ENCODE peak calls at places on chromosome 14, in eight cellular contexts. D, B, L, S, F, X, K and W are unnamed samples.

GRCh38 chr14:88203289-88203688 is 119.8 kb downstream of the KCNK10 start:
- DNase-seq in F (no peak), K (no peak), X (no peak), B (no peak), D (no peak), S (no peak), L (no peak), W (no peak)

GRCh38 chr14:95225251-95225887 is 68.0 kb upstream of the DICER1 start:
- DNase-seq in S (no peak), X (no peak), F (no peak), L (no peak), K (no peak), D (peak; percentile 26), B (no peak), W (no peak)

GRCh38 chr14:50678163-50678562 is 10.1 kb upstream of the SAV1 start:
- DNase-seq in K (no peak), B (no peak), F (no peak), S (no peak), X (no peak), L (no peak), D (no peak), W (no peak)

GRCh38 chr14:99527026-99527425 is 45.8 kb downstream of the CCNK start:
- DNase-seq in F (no peak), B (no peak), L (no peak), X (no peak), K (no peak), D (no peak), S (no peak), W (no peak)

GRCh38 chr14:20697273-20698017 is 8.9 kb downstream of the ANG start:
- DNase-seq in F (peak; percentile 77), B (peak; percentile 59), K (peak; percentile 62), L (peak; percentile 55), X (peak; percentile 73), S (peak; percentile 82), D (no peak), W (no peak)

GRCh38 chr14:49381778-49382177 is 204.4 kb downstream of the RPS29 start:
- DNase-seq in S (no peak), F (no peak), B (no peak), K (no peak), L (no peak), D (no peak), X (no peak), W (no peak)

GRCh38 chr14:61201171-61201570 is 80.0 kb downstream of the TMEM30B start:
- DNase-seq in L (no peak), X (no peak), F (no peak), K (no peak), D (no peak), S (no peak), B (no peak), W (no peak)

GRCh38 chr14:81437226-81437625 is 37.1 kb upstream of the STON2 start:
- DNase-seq in S (no peak), D (no peak), X (no peak), K (no peak), B (no peak), L (no peak), F (no peak), W (no peak)

GRCh38 chr14:104307627-104308401 is 169.4 kb downstream of the KIF26A start:
- DNase-seq in S (peak; percentile 54), B (no peak), X (no peak), K (no peak), F (no peak), D (peak; percentile 45), L (no peak), W (no peak)

GRCh38 chr14:75257241-75257640 is 21.4 kb upstream of the FOS start:
- DNase-seq in D (no peak), K (no peak), L (no peak), X (no peak), B (no peak), F (no peak), S (no peak), W (no peak)

GRCh38 chr14:104117341-104118005 is 20.9 kb upstream of the KIF26A start:
- DNase-seq in B (peak; percentile 15), L (no peak), K (no peak), S (peak; percentile 63), D (no peak), F (no peak), X (no peak), W (peak; percentile 74)

GRCh38 chr14:85528080-85528881 is 1.7 kb upstream of the FLRT2 start:
- DNase-seq in K (peak; percentile 41), X (no peak), S (no peak), F (peak; percentile 69), B (no peak), L (no peak), D (peak; percentile 66), W (no peak)

GRCh38 chr14:60485600-60486251 is at the start of gene C14orf39:
- DNase-seq in D (no peak), L (no peak), S (no peak), B (peak; percentile 84), X (no peak), K (no peak), F (peak; percentile 84), W (no peak)

GRCh38 chr14:75234173-75234855 is 44.3 kb upstream of the FOS start:
- DNase-seq in X (peak; percentile 51), B (no peak), L (peak; percentile 38), D (peak; percentile 83), K (peak; percentile 31), S (no peak), F (no peak), W (no peak)

GRCh38 chr14:72740504-72740961 is 153.4 kb downstream of the DPF3 start:
- DNase-seq in S (no peak), F (no peak), L (no peak), X (no peak), K (no peak), B (no peak), D (peak; percentile 36), W (peak; percentile 70)

GRCh38 chr14:88380405-88380804 is 5.1 kb upstream of the SPATA7 start:
- DNase-seq in K (no peak), D (no peak), S (no peak), L (no peak), X (no peak), F (peak; percentile 27), B (peak; percentile 22), W (no peak)

GRCh38 chr14:75806247-75806876 is 145.3 kb downstream of the TTLL5 start:
- DNase-seq in S (no peak), K (no peak), X (no peak), L (no peak), D (no peak), B (no peak), F (no peak), W (no peak)

GRCh38 chr14:55301722-55302121 is 30.5 kb downstream of the FBXO34 start:
- DNase-seq in F (no peak), L (no peak), B (peak; percentile 31), S (no peak), K (peak; percentile 28), X (no peak), D (no peak), W (no peak)

GRCh38 chr14:61409782-61410181 is 88.4 kb downstream of the PRKCH start:
- DNase-seq in X (no peak), L (no peak), K (no peak), B (no peak), D (no peak), F (no peak), S (no peak), W (no peak)

GRCh38 chr14:35470775-35471174 is 63.2 kb upstream of the INSM2 start:
- DNase-seq in L (no peak), K (no peak), F (peak; percentile 72), X (no peak), B (no peak), D (no peak), S (no peak), W (no peak)

GRCh38 chr14:75515631-75515999 is 6.7 kb upstream of the BATF start:
- DNase-seq in D (no peak), B (no peak), K (no peak), S (peak; percentile 86), L (no peak), F (no peak), X (no peak), W (no peak)

GRCh38 chr14:61653507-61653906 is 41.8 kb upstream of the HIF1A start:
- DNase-seq in D (peak; percentile 72), L (no peak), F (no peak), S (no peak), K (no peak), B (no peak), X (no peak), W (no peak)

GRCh38 chr14:102554835-102555819 is 37.3 kb upstream of the RCOR1 start:
- DNase-seq in D (no peak), L (no peak), X (peak; percentile 64), B (peak; percentile 29), S (peak; percentile 91), F (peak; percentile 95), K (no peak), W (no peak)
- TF ChIP-seq POLR2AphosphoS5 in D (no peak), L (no peak), X (peak; percentile 11), B (no peak), S (peak; percentile 66), F (peak; percentile 41), K (no peak), W (no peak)

GRCh38 chr14:106826833-106827369 is 1300.5 kb downstream of the TMEM121 start:
- DNase-seq in K (no peak), X (no peak), B (no peak), S (no peak), L (no peak), D (no peak), F (no peak), W (no peak)

DNA sequence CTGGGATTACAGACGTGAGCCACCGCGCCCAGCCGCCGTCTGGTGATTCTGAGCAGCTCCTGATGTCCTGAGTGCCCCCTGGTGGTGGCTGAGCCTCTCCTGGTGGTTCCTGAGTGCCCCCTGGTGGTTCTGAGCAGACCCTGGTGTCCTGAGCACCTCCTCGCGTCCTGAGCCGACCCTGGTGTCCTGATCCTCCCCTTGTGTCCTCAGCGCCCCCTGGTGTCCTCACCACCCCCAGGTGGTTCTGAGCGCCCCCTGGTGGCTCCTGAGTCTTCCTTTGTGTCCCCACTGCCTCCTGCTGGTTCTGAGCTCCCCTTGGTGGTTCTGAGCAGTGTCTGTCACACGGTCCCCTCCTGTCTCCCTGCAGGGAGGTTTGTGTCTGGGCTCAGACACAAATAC is 1304.9 kb downstream of the TMEM121 start:
- DNase-seq in K (peak; percentile 20), X (peak; percentile 66), L (no peak), B (peak; percentile 28), S (peak; percentile 81), D (no peak), F (peak; percentile 31), W (no peak)
- TF ChIP-seq CTCF in K (peak; percentile 73), X (peak; percentile 40), L (peak; percentile 37), B (peak; percentile 54), S (peak; percentile 31), D (no peak), F (peak; percentile 39), W (no peak)

GRCh38 chr14:68762944-68763831 is 29.7 kb downstream of the ZFP36L1 start:
- DNase-seq in L (no peak), F (peak; percentile 72), K (peak; percentile 69), X (no peak), B (peak; percentile 80), S (peak; percentile 83), D (peak; percentile 84), W (no peak)
- TF ChIP-seq POLR2AphosphoS5 in L (no peak), F (no peak), K (no peak), X (no peak), B (no peak), S (peak; percentile 22), D (no peak), W (no peak)

DNA sequence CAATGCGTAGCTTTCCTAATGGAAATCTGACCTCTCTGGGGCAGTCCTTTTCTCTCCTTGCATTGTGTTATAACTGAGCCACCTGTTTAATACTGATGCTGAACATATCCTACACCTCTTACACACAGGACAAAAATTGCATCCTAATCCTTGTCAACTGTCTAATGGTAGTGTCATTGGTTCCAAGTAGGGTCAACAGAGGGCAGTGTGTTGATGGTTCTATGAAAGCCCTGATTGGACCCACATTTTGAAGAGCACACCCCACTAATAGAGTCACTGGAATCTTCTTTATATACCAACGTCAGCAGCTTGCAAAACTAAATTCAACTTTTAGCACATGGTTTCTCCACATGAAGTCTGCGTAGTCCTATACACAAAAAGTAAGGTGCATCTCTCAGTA is 148.2 kb downstream of the SLC25A21 start:
- DNase-seq in D (no peak), S (no peak), X (no peak), B (no peak), K (peak; percentile 35), L (no peak), F (peak; percentile 39), W (no peak)
- TF ChIP-seq CTCF in D (no peak), S (no peak), X (no peak), B (no peak), K (peak; percentile 45), L (peak; percentile 37), F (peak; percentile 64), W (no peak)